ENCODE peak calls at places on chromosomes 6 and 20, in nine cellular contexts. U, E, Q, K, H, D, J, P and W are unnamed samples.
A peak's percentile ranks its signal among the peaks of the same experiment; 100 is the strongest.

GRCh38 chr6:157151029-157151428 is 172.3 kb downstream of the TMEM242 start:
- DNase-seq in K (no peak), E (no peak), P (no peak), H (no peak), D (no peak), J (no peak), Q (no peak), U (no peak), W (no peak)

GRCh38 chr6:127966616-127967015 is 65.8 kb upstream of the THEMIS start:
- DNase-seq in E (no peak), J (no peak), Q (no peak), U (no peak), D (no peak), H (no peak), K (peak; percentile 7), P (no peak), W (no peak)

GRCh38 chr20:23165964-23166363 is 79.8 kb upstream of the CD93 start:
- DNase-seq in E (no peak), H (no peak), D (no peak), J (no peak), Q (no peak), P (no peak), K (no peak), U (no peak), W (no peak)

GRCh38 chr20:44104807-44105517 is 82.0 kb downstream of the JPH2 start:
- DNase-seq in E (peak; percentile 61), H (no peak), Q (no peak), K (no peak), U (no peak), D (no peak), P (no peak), J (no peak), W (no peak)

GRCh38 chr6:6453186-6453585 is 132.7 kb upstream of the F13A1 start:
- DNase-seq in P (no peak), D (no peak), Q (no peak), K (no peak), E (no peak), U (no peak), H (no peak), J (no peak), W (no peak)

GRCh38 chr20:10513931-10514575 is 78.9 kb downstream of the SLX4IP start:
- DNase-seq in P (no peak), H (no peak), D (no peak), J (no peak), E (peak; percentile 49), Q (no peak), K (no peak), U (no peak), W (no peak)

GRCh38 chr6:36524871-36525270 is 22.4 kb downstream of the STK38 start:
- DNase-seq in P (no peak), Q (no peak), K (no peak), D (no peak), E (no peak), H (no peak), U (no peak), J (no peak), W (no peak)

GRCh38 chr6:11096109-11096508 is 2.5 kb downstream of the SMIM13 start:
- DNase-seq in H (no peak), D (no peak), Q (no peak), K (peak; percentile 41), U (no peak), P (no peak), E (peak; percentile 65), J (peak; percentile 4), W (peak; percentile 20)

GRCh38 chr6:165676435-165677068 is 13.5 kb upstream of the PDE10A start:
- DNase-seq in D (no peak), P (no peak), E (no peak), J (no peak), H (no peak), U (no peak), K (no peak), Q (no peak), W (peak; percentile 92)

GRCh38 chr6:148583631-148584030 is 163.2 kb upstream of the UST start:
- DNase-seq in H (no peak), P (no peak), D (no peak), K (no peak), E (no peak), U (no peak), Q (no peak), J (no peak), W (no peak)

GRCh38 chr6:410555-411395 is 19.2 kb downstream of the IRF4 start:
- DNase-seq in K (no peak), P (no peak), D (no peak), E (no peak), U (no peak), J (no peak), H (no peak), Q (no peak), W (no peak)

GRCh38 chr20:45407067-45407745 is 883 bp upstream of the DBNDD2 start:
- DNase-seq in D (no peak), H (no peak), P (peak; percentile 26), Q (no peak), J (peak; percentile 7), U (peak; percentile 15), K (peak; percentile 41), E (no peak), W (peak; percentile 77)

GRCh38 chr6:119126140-119126539 is 47.7 kb upstream of the FAM184A start:
- DNase-seq in J (no peak), K (no peak), D (no peak), U (no peak), P (no peak), Q (no peak), E (no peak), H (no peak), W (no peak)